ENCODE peak calls at places on chromosomes 2 and 18, in seven cellular contexts. One of them, this sample, is unnamed.

GRCh38 chr2:226647626-226648518 is 151.7 kb downstream of the IRS1 start:
- DNase-seq in H1: no peak
- DNase-seq in neuronal stem cell: no peak
- DNase-seq in IMR-90: peak
- DNase-seq in trophoblast cell: no peak
- DNase-seq in mesenchymal stem cell: no peak
- DNase-seq in mesendoderm: no peak
- DNase-seq in this sample: no peak

GRCh38 chr2:120495586-120495985 is 149.7 kb downstream of the INHBB start:
- DNase-seq in mesendoderm: no peak
- DNase-seq in H1: no peak
- DNase-seq in trophoblast cell: no peak
- DNase-seq in mesenchymal stem cell: no peak
- DNase-seq in neuronal stem cell: no peak
- DNase-seq in IMR-90: no peak
- DNase-seq in this sample: no peak

GRCh38 chr2:41720298-41720697 is 327.5 kb upstream of the PKDCC start:
- DNase-seq in mesenchymal stem cell: no peak
- DNase-seq in neuronal stem cell: no peak
- DNase-seq in mesendoderm: no peak
- DNase-seq in trophoblast cell: no peak
- DNase-seq in IMR-90: no peak
- DNase-seq in H1: no peak
- DNase-seq in this sample: no peak

GRCh38 chr18:59993560-59993959 is 93.8 kb downstream of the PMAIP1 start:
- DNase-seq in H1: no peak
- DNase-seq in trophoblast cell: no peak
- DNase-seq in neuronal stem cell: no peak
- DNase-seq in mesendoderm: no peak
- DNase-seq in IMR-90: no peak
- DNase-seq in mesenchymal stem cell: no peak
- DNase-seq in this sample: no peak

GRCh38 chr2:235715601-235716000 is 221.8 kb downstream of the AGAP1 start:
- DNase-seq in neuronal stem cell: no peak
- DNase-seq in mesendoderm: no peak
- DNase-seq in H1: no peak
- DNase-seq in IMR-90: no peak
- DNase-seq in trophoblast cell: no peak
- DNase-seq in mesenchymal stem cell: no peak
- DNase-seq in this sample: no peak

GRCh38 chr2:42510191-42510929 is 16.6 kb upstream of the KCNG3 start:
- DNase-seq in H1: no peak
- DNase-seq in trophoblast cell: peak
- DNase-seq in mesenchymal stem cell: peak
- DNase-seq in neuronal stem cell: no peak
- DNase-seq in IMR-90: no peak
- DNase-seq in mesendoderm: peak
- DNase-seq in this sample: no peak

GRCh38 chr2:136112317-136112891 is 5.5 kb downstream of the CXCR4 start:
- DNase-seq in neuronal stem cell: no peak
- DNase-seq in mesenchymal stem cell: no peak
- DNase-seq in mesendoderm: no peak
- DNase-seq in IMR-90: no peak
- DNase-seq in H1: no peak
- DNase-seq in trophoblast cell: no peak
- DNase-seq in this sample: no peak

GRCh38 chr18:9707381-9708056 is 582 bp upstream of the RAB31 start:
- DNase-seq in neuronal stem cell: no peak
- DNase-seq in mesendoderm: peak
- DNase-seq in IMR-90: peak
- DNase-seq in H1: no peak
- DNase-seq in trophoblast cell: peak
- DNase-seq in mesenchymal stem cell: peak
- DNase-seq in this sample: no peak

GRCh38 chr2:69483696-69484095 is 46.5 kb upstream of the NFU1 start:
- DNase-seq in trophoblast cell: no peak
- DNase-seq in IMR-90: no peak
- DNase-seq in neuronal stem cell: no peak
- DNase-seq in mesenchymal stem cell: no peak
- DNase-seq in mesendoderm: no peak
- DNase-seq in H1: no peak
- DNase-seq in this sample: no peak

GRCh38 chr2:47174731-47175361 is 19.7 kb upstream of the STPG4 start:
- DNase-seq in IMR-90: peak
- DNase-seq in neuronal stem cell: no peak
- DNase-seq in H1: no peak
- DNase-seq in trophoblast cell: peak
- DNase-seq in mesendoderm: peak
- DNase-seq in mesenchymal stem cell: peak
- DNase-seq in this sample: no peak

GRCh38 chr18:57805117-57805516 is 2.0 kb upstream of the ATP8B1 start:
- DNase-seq in trophoblast cell: no peak
- DNase-seq in neuronal stem cell: no peak
- DNase-seq in IMR-90: no peak
- DNase-seq in mesendoderm: no peak
- DNase-seq in mesenchymal stem cell: no peak
- DNase-seq in H1: no peak
- DNase-seq in this sample: no peak

GRCh38 chr2:140949932-140950331 is 1180.9 kb downstream of the LRP1B start:
- DNase-seq in trophoblast cell: no peak
- DNase-seq in mesendoderm: no peak
- DNase-seq in IMR-90: no peak
- DNase-seq in H1: no peak
- DNase-seq in mesenchymal stem cell: no peak
- DNase-seq in neuronal stem cell: no peak
- DNase-seq in this sample: no peak

GRCh38 chr2:174603280-174603679 is 5.7 kb upstream of the WIPF1 start:
- DNase-seq in neuronal stem cell: peak
- DNase-seq in H1: no peak
- DNase-seq in trophoblast cell: peak
- DNase-seq in mesendoderm: peak
- DNase-seq in IMR-90: peak
- DNase-seq in mesenchymal stem cell: peak
- DNase-seq in this sample: no peak

GRCh38 chr2:43239981-43240761 is 13.8 kb upstream of the ZFP36L2 start:
- DNase-seq in IMR-90: no peak
- DNase-seq in neuronal stem cell: no peak
- DNase-seq in trophoblast cell: peak
- DNase-seq in mesenchymal stem cell: no peak
- DNase-seq in H1: no peak
- DNase-seq in mesendoderm: peak
- DNase-seq in this sample: no peak

GRCh38 chr2:38765149-38765548 is 12.9 kb upstream of the GEMIN6 start:
- DNase-seq in H1: no peak
- DNase-seq in trophoblast cell: peak
- DNase-seq in mesenchymal stem cell: no peak
- DNase-seq in mesendoderm: no peak
- DNase-seq in IMR-90: peak
- DNase-seq in neuronal stem cell: no peak
- DNase-seq in this sample: no peak

GRCh38 chr2:7427293-7428060 is 510.3 kb downstream of the RNF144A start:
- DNase-seq in trophoblast cell: peak
- DNase-seq in H1: peak
- DNase-seq in mesenchymal stem cell: peak
- DNase-seq in IMR-90: peak
- DNase-seq in neuronal stem cell: peak
- DNase-seq in mesendoderm: peak
- DNase-seq in this sample: peak

GRCh38 chr2:24731923-24732322 is 61.3 kb downstream of the PTRHD1 start:
- DNase-seq in H1: no peak
- DNase-seq in trophoblast cell: peak
- DNase-seq in IMR-90: no peak
- DNase-seq in mesenchymal stem cell: no peak
- DNase-seq in mesendoderm: no peak
- DNase-seq in neuronal stem cell: no peak
- DNase-seq in this sample: no peak

GRCh38 chr2:24725956-24726355 is 67.2 kb downstream of the PTRHD1 start:
- DNase-seq in mesenchymal stem cell: no peak
- DNase-seq in mesendoderm: no peak
- DNase-seq in IMR-90: no peak
- DNase-seq in trophoblast cell: no peak
- DNase-seq in H1: no peak
- DNase-seq in neuronal stem cell: no peak
- DNase-seq in this sample: no peak

GRCh38 chr2:24734741-24735140 is 58.5 kb downstream of the PTRHD1 start:
- DNase-seq in trophoblast cell: no peak
- DNase-seq in mesendoderm: no peak
- DNase-seq in H1: no peak
- DNase-seq in neuronal stem cell: no peak
- DNase-seq in IMR-90: no peak
- DNase-seq in mesenchymal stem cell: no peak
- DNase-seq in this sample: no peak

GRCh38 chr2:24731040-24731439 is 62.2 kb downstream of the PTRHD1 start:
- DNase-seq in mesenchymal stem cell: no peak
- DNase-seq in mesendoderm: no peak
- DNase-seq in trophoblast cell: no peak
- DNase-seq in H1: no peak
- DNase-seq in neuronal stem cell: no peak
- DNase-seq in IMR-90: no peak
- DNase-seq in this sample: no peak

DNA sequence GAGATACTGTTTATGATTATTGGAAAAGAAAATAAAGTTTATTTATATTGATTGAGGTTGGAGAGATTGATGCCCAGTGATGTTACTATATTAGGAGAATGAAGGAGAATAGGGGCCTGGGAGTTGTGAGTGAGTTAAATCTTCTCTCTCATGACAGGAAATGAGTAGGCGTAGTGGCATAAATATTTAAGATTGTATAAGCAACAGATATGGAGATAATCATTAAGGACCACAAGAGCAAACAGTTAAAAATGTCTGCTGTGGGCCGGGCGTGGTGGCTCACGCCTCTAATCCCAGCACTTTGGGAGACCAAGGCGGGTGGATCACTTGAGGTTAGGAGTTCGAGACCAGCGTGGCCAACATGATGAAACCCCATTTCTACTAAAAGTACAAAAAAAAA is 62.7 kb downstream of the PTRHD1 start:
- DNase-seq in mesenchymal stem cell: peak
- DNase-seq in IMR-90: peak
- DNase-seq in neuronal stem cell: no peak
- DNase-seq in mesendoderm: no peak
- DNase-seq in H1: no peak
- DNase-seq in trophoblast cell: no peak
- DNase-seq in this sample: no peak
- H3K23ac ChIP-seq in mesenchymal stem cell: no peak
- H3K23ac ChIP-seq in IMR-90: no peak
- H3K23ac ChIP-seq in neuronal stem cell: no peak
- H3K23ac ChIP-seq in mesendoderm: no peak
- H3K23ac ChIP-seq in H1: no peak
- H3K23ac ChIP-seq in trophoblast cell: no peak
- H3K23ac ChIP-seq in this sample: no peak

GRCh38 chr2:203783496-203784203 is 77.2 kb downstream of the CD28 start:
- DNase-seq in trophoblast cell: peak
- DNase-seq in mesenchymal stem cell: peak
- DNase-seq in neuronal stem cell: no peak
- DNase-seq in IMR-90: peak
- DNase-seq in mesendoderm: no peak
- DNase-seq in H1: no peak
- DNase-seq in this sample: no peak
- H3K9ac ChIP-seq in trophoblast cell: no peak
- H3K9ac ChIP-seq in mesenchymal stem cell: peak
- H3K9ac ChIP-seq in neuronal stem cell: no peak
- H3K9ac ChIP-seq in IMR-90: peak
- H3K9ac ChIP-seq in mesendoderm: no peak
- H3K9ac ChIP-seq in H1: no peak
- H3K9ac ChIP-seq in this sample: no peak

GRCh38 chr2:74945783-74946165 is 12.7 kb upstream of the POLE4 start:
- DNase-seq in trophoblast cell: no peak
- DNase-seq in IMR-90: peak
- DNase-seq in neuronal stem cell: no peak
- DNase-seq in H1: no peak
- DNase-seq in mesendoderm: no peak
- DNase-seq in mesenchymal stem cell: no peak
- DNase-seq in this sample: no peak
- H2BK5ac ChIP-seq in trophoblast cell: no peak
- H2BK5ac ChIP-seq in IMR-90: peak
- H2BK5ac ChIP-seq in neuronal stem cell: no peak
- H2BK5ac ChIP-seq in H1: no peak
- H2BK5ac ChIP-seq in mesendoderm: no peak
- H2BK5ac ChIP-seq in mesenchymal stem cell: no peak
- H2BK5ac ChIP-seq in this sample: no peak

GRCh38 chr2:155842103-155842502 is 490.4 kb downstream of the NR4A2 start:
- DNase-seq in neuronal stem cell: no peak
- DNase-seq in H1: no peak
- DNase-seq in IMR-90: no peak
- DNase-seq in mesenchymal stem cell: peak
- DNase-seq in trophoblast cell: peak
- DNase-seq in mesendoderm: peak
- DNase-seq in this sample: no peak
- H3K23ac ChIP-seq in neuronal stem cell: no peak
- H3K23ac ChIP-seq in H1: no peak
- H3K23ac ChIP-seq in IMR-90: no peak
- H3K23ac ChIP-seq in mesenchymal stem cell: no peak
- H3K23ac ChIP-seq in trophoblast cell: no peak
- H3K23ac ChIP-seq in mesendoderm: no peak
- H3K23ac ChIP-seq in this sample: no peak

DNA sequence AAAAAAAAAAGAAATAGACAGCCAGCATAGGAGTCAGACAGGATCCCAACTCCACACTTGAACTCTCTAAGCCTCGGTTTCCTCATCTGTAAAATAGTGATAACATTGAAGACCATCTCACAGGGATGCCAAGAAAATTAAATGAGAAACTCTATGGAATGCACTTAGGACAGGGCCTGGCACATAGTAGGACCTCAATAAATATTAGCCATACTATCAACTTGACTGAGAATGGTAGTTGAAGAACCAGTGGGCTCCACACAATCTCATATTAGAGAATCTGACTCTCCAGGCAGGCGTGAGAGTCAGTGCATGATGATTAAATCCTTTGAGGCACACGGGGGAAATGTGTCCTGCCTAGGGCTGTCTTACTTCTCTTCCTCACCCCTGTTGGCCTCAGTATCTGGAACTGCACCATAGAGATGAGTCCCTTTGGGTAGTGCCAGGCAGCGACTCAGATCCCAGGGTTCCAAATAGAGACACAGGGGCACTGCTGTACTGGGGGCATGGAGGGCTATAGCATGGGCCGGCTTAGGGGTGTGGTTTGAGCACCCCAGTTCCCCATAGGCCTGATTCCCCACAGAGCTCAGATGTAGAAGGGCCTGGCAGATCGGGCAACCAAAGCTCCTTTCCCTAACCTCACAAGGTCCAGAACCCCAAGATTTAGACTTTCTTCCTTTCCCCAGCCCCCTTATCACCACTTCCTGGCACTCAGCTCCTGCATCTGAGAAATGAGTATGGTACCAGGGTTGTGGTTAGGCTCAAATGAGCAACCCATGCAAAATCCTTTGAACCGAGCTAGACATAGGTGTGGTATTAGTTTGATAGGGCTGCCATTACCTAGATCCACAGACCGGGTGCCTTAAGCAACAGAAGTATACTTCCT is 51.3 kb upstream of the CAB39 start:
- DNase-seq in neuronal stem cell: no peak
- DNase-seq in mesendoderm: no peak
- DNase-seq in mesenchymal stem cell: no peak
- DNase-seq in IMR-90: no peak
- DNase-seq in H1: no peak
- DNase-seq in trophoblast cell: no peak
- DNase-seq in this sample: no peak
- H3K9ac ChIP-seq in neuronal stem cell: no peak
- H3K9ac ChIP-seq in mesendoderm: no peak
- H3K9ac ChIP-seq in mesenchymal stem cell: no peak
- H3K9ac ChIP-seq in IMR-90: no peak
- H3K9ac ChIP-seq in H1: no peak
- H3K9ac ChIP-seq in trophoblast cell: no peak
- H3K9ac ChIP-seq in this sample: no peak

This sample was measured in H9.